ENCODE peak calls at places on chromosomes 12 and 14, in five cellular contexts. E, D, Z, B and X are unnamed samples.

GRCh38 chr12:57280234-57281062 is 29.5 kb upstream of the STAC3 start:
- DNase-seq in E (peak), D (peak), Z (peak), B (peak), X (no peak)

GRCh38 chr12:23236056-23236455 is 611.1 kb downstream of the ETNK1 start:
- DNase-seq in E (no peak), D (no peak), Z (no peak), B (no peak), X (no peak)

GRCh38 chr12:27807063-27807703 is 27.1 kb upstream of the MANSC4 start:
- DNase-seq in E (no peak), D (no peak), Z (no peak), B (no peak), X (no peak)

GRCh38 chr14:68685419-68686211 is 107.3 kb downstream of the ZFP36L1 start:
- DNase-seq in E (peak), D (no peak), Z (no peak), B (peak), X (no peak)

GRCh38 chr12:4114986-4115385 is 158.6 kb upstream of the CCND2 start:
- DNase-seq in E (no peak), D (no peak), Z (peak), B (no peak), X (no peak)

GRCh38 chr12:53956914-53957536 is 2.3 kb downstream of the HOXC12 start:
- DNase-seq in E (no peak), D (no peak), Z (peak), B (no peak), X (no peak)

GRCh38 chr12:76898472-76898871 is 19.7 kb upstream of the CSRP2 start:
- DNase-seq in E (no peak), D (no peak), Z (no peak), B (no peak), X (no peak)

GRCh38 chr12:103955811-103956514 is 9.7 kb upstream of the TDG start:
- DNase-seq in E (no peak), D (no peak), Z (no peak), B (peak), X (no peak)

GRCh38 chr14:91252901-91253794 is 8.6 kb upstream of the GPR68 start:
- DNase-seq in E (peak), D (no peak), Z (no peak), B (peak), X (peak)

GRCh38 chr14:77074969-77075368 is 23.1 kb upstream of the CIPC start:
- DNase-seq in E (no peak), D (no peak), Z (no peak), B (no peak), X (no peak)

GRCh38 chr12:81083906-81084513 is 6.1 kb downstream of the ACSS3 start:
- DNase-seq in E (no peak), D (no peak), Z (no peak), B (no peak), X (no peak)

GRCh38 chr12:64001439-64001838 is 156.9 kb downstream of the SRGAP1 start:
- DNase-seq in E (no peak), D (no peak), Z (no peak), B (no peak), X (no peak)

GRCh38 chr14:72545411-72546311 is 348.2 kb downstream of the DPF3 start:
- DNase-seq in E (no peak), D (no peak), Z (no peak), B (peak), X (no peak)

GRCh38 chr12:123573870-123574269 is 10.5 kb upstream of the TMED2 start:
- DNase-seq in E (no peak), D (no peak), Z (no peak), B (no peak), X (no peak)

GRCh38 chr12:106682594-106683234 is 91.8 kb upstream of the RIC8B start:
- DNase-seq in E (peak), D (no peak), Z (no peak), B (peak), X (no peak)

GRCh38 chr14:76499399-76499798 is 123.5 kb downstream of the ESRRB start:
- DNase-seq in E (no peak), D (no peak), Z (no peak), B (no peak), X (no peak)

GRCh38 chr12:53251477-53252348 is 16.4 kb upstream of the ESPL1 start:
- DNase-seq in E (peak), D (no peak), Z (peak), B (peak), X (no peak)

GRCh38 chr12:52203126-52203921 is 11.5 kb upstream of the KRT80 start:
- DNase-seq in E (peak), D (peak), Z (peak), B (peak), X (no peak)

GRCh38 chr14:89408907-89409675 is 7.9 kb downstream of the FOXN3 start:
- DNase-seq in E (no peak), D (no peak), Z (no peak), B (no peak), X (no peak)

GRCh38 chr14:84208451-84208850 is 1321.5 kb upstream of the FLRT2 start:
- DNase-seq in E (no peak), D (no peak), Z (no peak), B (no peak), X (no peak)

GRCh38 chr12:29234965-29235364 is 85.9 kb downstream of the FAR2 start:
- DNase-seq in E (no peak), D (no peak), Z (no peak), B (no peak), X (no peak)

GRCh38 chr12:46921048-46921753 is 95.4 kb upstream of the SLC38A4 start:
- DNase-seq in E (no peak), D (no peak), Z (peak), B (peak), X (no peak)

GRCh38 chr12:23140710-23141109 is 515.7 kb downstream of the ETNK1 start:
- DNase-seq in E (no peak), D (no peak), Z (no peak), B (no peak), X (no peak)

GRCh38 chr14:100282083-100282350 is 24.2 kb downstream of the SLC25A29 start:
- DNase-seq in E (no peak), D (no peak), Z (no peak), B (no peak), X (no peak)

GRCh38 chr14:101087614-101088394 is 184.3 kb upstream of the RTL1 start:
- DNase-seq in E (no peak), D (no peak), Z (no peak), B (no peak), X (no peak)

GRCh38 chr14:64923015-64923414 is 8.8 kb downstream of the CHURC1 start:
- DNase-seq in E (no peak), D (no peak), Z (no peak), B (no peak), X (no peak)

GRCh38 chr14:27727371-27727770 is 1039.2 kb upstream of the FOXG1 start:
- DNase-seq in E (no peak), D (no peak), Z (no peak), B (no peak), X (no peak)

GRCh38 chr14:73393375-73393774 is 65.0 kb downstream of the NUMB start:
- DNase-seq in E (no peak), D (no peak), Z (no peak), B (no peak), X (no peak)

GRCh38 chr12:120534703-120535655 is 823 bp downstream of the RNF10 start:
- DNase-seq in E (peak), D (no peak), Z (peak), B (peak), X (peak)